ENCODE peak calls at places on chromosomes 12 and 14, in six cellular contexts. E is mesothelial cell of epicardium, G is M059J, T is GM03348, A is mucosa of descending colon, X is substantia nigra. N is an unnamed sample.

GRCh38 chr14:56552615-56553014 is 27.0 kb upstream of the TMEM260 start:
- DNase-seq in E (no peak), G (no peak), T (no peak), A (no peak), X (no peak), N (no peak)

GRCh38 chr12:132488127-132489077 is 1.5 kb upstream of the FBRSL1 start:
- DNase-seq in E (no peak), G (no peak), T (no peak), A (peak; percentile 89), X (no peak), N (no peak)

GRCh38 chr14:70303528-70304293 is 55.8 kb downstream of the COX16 start:
- DNase-seq in E (no peak), G (no peak), T (no peak), A (no peak), X (no peak), N (no peak)

GRCh38 chr14:75147423-75148071 is 20.7 kb upstream of the NEK9 start:
- DNase-seq in E (peak; percentile 49), G (peak; percentile 12), T (peak; percentile 69), A (peak; percentile 65), X (peak; percentile 54), N (peak; percentile 97)

GRCh38 chr12:114669501-114670256 is 14.3 kb downstream of the TBX3 start:
- DNase-seq in E (peak; percentile 68), G (peak; percentile 90), T (peak; percentile 47), A (no peak), X (no peak), N (peak; percentile 95)

GRCh38 chr14:71372411-71372838 is 465.2 kb downstream of the PCNX1 start:
- DNase-seq in E (no peak), G (peak; percentile 73), T (peak; percentile 52), A (no peak), X (no peak), N (no peak)

GRCh38 chr12:81167694-81168093 is 89.8 kb downstream of the ACSS3 start:
- DNase-seq in E (no peak), G (peak; percentile 46), T (peak; percentile 7), A (no peak), X (no peak), N (peak; percentile 52)

GRCh38 chr12:132319991-132320570 is 9.3 kb downstream of the GALNT9 start:
- DNase-seq in E (no peak), G (no peak), T (no peak), A (peak; percentile 26), X (no peak), N (no peak)

GRCh38 chr14:24941719-24942118 is 108.2 kb downstream of the STXBP6 start:
- DNase-seq in E (peak; percentile 55), G (no peak), T (no peak), A (peak; percentile 63), X (no peak), N (no peak)

GRCh38 chr14:101225116-101225728 is 321.7 kb upstream of the RTL1 start:
- DNase-seq in E (peak; percentile 44), G (no peak), T (no peak), A (no peak), X (no peak), N (peak; percentile 35)

GRCh38 chr14:100688598-100689499 is 37.8 kb upstream of the DLK1 start:
- DNase-seq in E (no peak), G (peak; percentile 75), T (peak; percentile 73), A (no peak), X (no peak), N (peak; percentile 77)

GRCh38 chr14:92484132-92484823 is 29.3 kb upstream of the RIN3 start:
- DNase-seq in E (peak; percentile 25), G (no peak), T (no peak), A (no peak), X (no peak), N (peak; percentile 43)

N was measured in islet precursor cell.